ENCODE peak calls at places on chromosomes 3 and 15, in seven cellular contexts. P, N, A, I, O, H and B are unnamed samples.

GRCh38 chr3:133040696-133041523 is 2.7 kb downstream of the TMEM108 start:
- DNase-seq in P (peak; percentile 46), N (peak; percentile 82), A (peak; percentile 72), I (peak; percentile 64), O (peak; percentile 79), H (peak; percentile 70), B (peak; percentile 28)

GRCh38 chr3:186442162-186442561 is 80.1 kb upstream of the DGKG start:
- DNase-seq in P (no peak), N (no peak), A (peak; percentile 68), I (no peak), O (peak; percentile 21), H (no peak), B (peak; percentile 31)

GRCh38 chr3:191963182-191963581 is 502.2 kb downstream of the PYDC2 start:
- DNase-seq in P (no peak), N (no peak), A (no peak), I (peak; percentile 36), O (no peak), H (no peak), B (no peak)

GRCh38 chr3:4493931-4494806 is 1.0 kb downstream of the ITPR1 start:
- DNase-seq in P (no peak), N (peak; percentile 40), A (no peak), I (peak; percentile 46), O (peak; percentile 41), H (peak; percentile 30), B (no peak)

GRCh38 chr3:197354195-197355059 is 56.0 kb upstream of the DLG1 start:
- DNase-seq in P (no peak), N (peak; percentile 76), A (no peak), I (no peak), O (peak; percentile 57), H (peak; percentile 38), B (no peak)

GRCh38 chr3:146834917-146835316 is 229.8 kb upstream of the PLSCR5 start:
- DNase-seq in P (no peak), N (peak; percentile 15), A (no peak), I (peak; percentile 19), O (no peak), H (no peak), B (peak; percentile 0)

GRCh38 chr3:9945358-9945757 is 6.8 kb downstream of the PRRT3 start:
- DNase-seq in P (no peak), N (no peak), A (no peak), I (no peak), O (no peak), H (no peak), B (no peak)

GRCh38 chr3:134079111-134079531 is 49.4 kb upstream of the SLCO2A1 start:
- DNase-seq in P (no peak), N (no peak), A (no peak), I (no peak), O (peak; percentile 41), H (no peak), B (no peak)

GRCh38 chr3:69738291-69738690 is 973 bp upstream of the MITF start:
- DNase-seq in P (no peak), N (peak; percentile 33), A (no peak), I (peak; percentile 52), O (no peak), H (no peak), B (no peak)

DNA sequence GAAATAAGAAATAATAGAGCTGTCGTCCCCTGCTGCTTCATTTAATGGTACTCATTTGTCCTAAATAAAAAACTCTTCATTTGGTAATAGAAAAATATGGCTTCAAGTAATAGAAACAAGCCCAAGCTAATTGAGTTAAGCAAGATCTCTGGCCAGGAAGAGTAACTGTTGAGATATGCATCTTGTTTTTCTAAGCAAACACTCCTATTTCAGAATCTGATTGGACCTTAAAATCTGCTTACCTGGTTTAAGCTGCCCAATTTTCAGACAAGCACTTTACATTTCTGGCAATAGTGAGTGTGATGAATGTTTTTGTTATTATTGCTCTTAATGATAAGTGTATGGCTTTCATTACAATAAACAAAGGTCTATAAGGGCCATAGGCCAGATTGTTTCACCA is 86.2 kb downstream of the CMSS1 start:
- DNase-seq in P (no peak), N (peak; percentile 12), A (no peak), I (no peak), O (no peak), H (no peak), B (peak; percentile 27)
- TF ChIP-seq CTCF in P (no peak), N (no peak), A (no peak), I (no peak), O (no peak), H (no peak), B (no peak)

GRCh38 chr15:83283813-83284562 is 476 bp downstream of the BNC1 start:
- DNase-seq in P (no peak), N (peak; percentile 19), A (no peak), I (peak; percentile 42), O (no peak), H (no peak), B (no peak)
- H3K4me3 ChIP-seq in P (peak overlapping the region; percentile 36), N (peak overlapping the region; percentile 69), A (no peak overlapping the region), I (peak overlapping the region; percentile 74), O (peak overlapping the region; percentile 66), H (peak overlapping the region; percentile 10), B (no peak overlapping the region)

GRCh38 chr15:25268166-25268565 is 170.7 kb downstream of the UBE3A start:
- DNase-seq in P (no peak), N (no peak), A (no peak), I (no peak), O (no peak), H (no peak), B (peak; percentile 8)
- TF ChIP-seq CTCF in P (no peak), N (no peak), A (no peak), I (no peak), O (no peak), H (no peak), B (peak; percentile 61)

GRCh38 chr3:197154-197855 is 742 bp downstream of the CHL1 start:
- DNase-seq in P (peak; percentile 48), N (no peak), A (peak; percentile 12), I (no peak), O (no peak), H (peak; percentile 19), B (no peak)
- H3K4me3 ChIP-seq in P (peak overlapping the region; percentile 55), N (peak overlapping the region; percentile 36), A (peak overlapping the region; percentile 20), I (no peak overlapping the region), O (no peak overlapping the region), H (peak overlapping the region; percentile 27), B (no peak overlapping the region)